ENCODE peak calls at places on chromosomes 1 and 21, in six cellular contexts. I is cardiac fibroblast, M is GM10248, R is WERI-Rb-1, T is endodermal cell, U is AG10803. Q is an unnamed sample.

GRCh38 chr1:182280521-182280920 is 111.1 kb downstream of the GLUL start:
- DNase-seq in M (no peak), T (no peak), I (no peak), U (no peak), R (peak; percentile 14), Q (no peak)

GRCh38 chr1:58815680-58816071 is 31.8 kb upstream of the JUN start:
- DNase-seq in I (no peak), U (no peak), R (no peak), M (peak; percentile 40), T (peak; percentile 66), Q (no peak)

GRCh38 chr21:41407541-41408460 is 18.2 kb upstream of the MX1 start:
- DNase-seq in I (no peak), R (no peak), T (peak; percentile 20), U (no peak), M (no peak), Q (no peak)

GRCh38 chr1:15684042-15684461 is at the start of gene PLEKHM2:
- DNase-seq in M (peak; percentile 86), T (peak; percentile 71), R (peak; percentile 19), I (peak; percentile 56), U (peak; percentile 53), Q (no peak)

GRCh38 chr1:63317007-63317813 is 5.2 kb upstream of the FOXD3 start:
- DNase-seq in U (peak; percentile 63), I (peak; percentile 69), M (peak; percentile 85), T (peak; percentile 98), R (peak; percentile 83), Q (no peak)

GRCh38 chr1:182426442-182427430 is 23.2 kb upstream of the RGSL1 start:
- DNase-seq in T (no peak), M (peak; percentile 62), I (no peak), R (no peak), U (no peak), Q (no peak)

GRCh38 chr1:204523605-204524215 is 7.5 kb downstream of the MDM4 start:
- DNase-seq in M (no peak), R (no peak), U (no peak), I (no peak), T (peak; percentile 71), Q (no peak)

GRCh38 chr1:68308034-68308433 is 75.7 kb upstream of the WLS start:
- DNase-seq in U (no peak), R (no peak), T (no peak), M (no peak), I (no peak), Q (no peak)

DNA sequence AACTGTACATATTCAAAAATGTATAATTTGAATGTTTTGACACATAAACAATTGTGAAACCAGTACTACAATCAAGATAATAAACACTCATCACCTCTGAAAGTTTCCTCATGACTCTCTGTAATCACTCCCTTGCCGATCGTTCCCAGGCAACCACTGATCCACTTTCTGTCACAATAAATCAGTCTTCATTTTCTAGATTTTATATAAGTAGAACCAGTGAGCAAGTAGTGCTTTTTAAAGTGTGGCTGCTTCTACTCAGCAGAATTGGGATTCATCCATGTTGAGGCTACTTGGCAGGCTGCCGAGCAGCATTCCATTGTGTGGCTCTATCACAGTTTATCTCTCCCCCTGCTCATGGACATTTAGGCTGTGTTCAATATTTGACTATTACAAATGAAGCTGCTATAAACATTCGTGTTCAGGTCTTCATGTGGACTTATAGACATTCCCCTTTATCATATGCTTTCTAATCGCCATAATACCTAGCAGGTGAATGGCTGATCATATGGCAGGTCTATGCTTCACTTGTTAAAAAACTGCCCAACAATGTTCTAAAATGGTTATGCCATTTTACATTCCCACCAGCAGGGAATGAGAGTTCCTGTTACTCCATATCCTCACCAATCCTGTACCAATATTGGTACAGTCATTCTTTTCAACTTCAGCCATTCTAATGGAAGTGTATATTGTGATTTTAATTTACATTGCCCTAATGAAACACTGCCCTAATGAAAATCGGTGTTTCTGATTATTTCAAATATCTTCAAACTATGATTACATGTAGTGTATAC is 20.5 kb downstream of the TEX38 start:
- DNase-seq in R (no peak), I (peak; percentile 45), U (peak; percentile 36), T (no peak), M (no peak), Q (no peak)
- TF ChIP-seq CTCF in R (no peak), I (peak; percentile 12), U (peak; percentile 26), T (peak; percentile 64), M (no peak), Q (peak; percentile 28)

GRCh38 chr1:21334214-21335087 is 44.2 kb upstream of the ECE1 start:
- DNase-seq in T (peak; percentile 94), M (peak; percentile 78), R (peak; percentile 56), I (peak; percentile 85), U (peak; percentile 96), Q (peak; percentile 66)

GRCh38 chr1:21335088-21335678 is 44.9 kb upstream of the ECE1 start:
- DNase-seq in U (no peak), R (no peak), I (no peak), T (no peak), M (no peak), Q (no peak)

GRCh38 chr1:21331752-21332480 is 41.7 kb upstream of the ECE1 start:
- DNase-seq in I (no peak), T (no peak), M (no peak), U (no peak), R (no peak), Q (no peak)

GRCh38 chr1:21332691-21333449 is 42.6 kb upstream of the ECE1 start:
- DNase-seq in M (no peak), I (no peak), R (no peak), T (no peak), U (no peak), Q (no peak)

GRCh38 chr1:21333824-21334213 is 43.6 kb upstream of the ECE1 start:
- DNase-seq in M (no peak), U (no peak), I (no peak), R (no peak), T (no peak), Q (no peak)
- TF ChIP-seq CTCF in M (no peak), U (no peak), I (no peak), R (no peak), T (no peak), Q (no peak)

DNA sequence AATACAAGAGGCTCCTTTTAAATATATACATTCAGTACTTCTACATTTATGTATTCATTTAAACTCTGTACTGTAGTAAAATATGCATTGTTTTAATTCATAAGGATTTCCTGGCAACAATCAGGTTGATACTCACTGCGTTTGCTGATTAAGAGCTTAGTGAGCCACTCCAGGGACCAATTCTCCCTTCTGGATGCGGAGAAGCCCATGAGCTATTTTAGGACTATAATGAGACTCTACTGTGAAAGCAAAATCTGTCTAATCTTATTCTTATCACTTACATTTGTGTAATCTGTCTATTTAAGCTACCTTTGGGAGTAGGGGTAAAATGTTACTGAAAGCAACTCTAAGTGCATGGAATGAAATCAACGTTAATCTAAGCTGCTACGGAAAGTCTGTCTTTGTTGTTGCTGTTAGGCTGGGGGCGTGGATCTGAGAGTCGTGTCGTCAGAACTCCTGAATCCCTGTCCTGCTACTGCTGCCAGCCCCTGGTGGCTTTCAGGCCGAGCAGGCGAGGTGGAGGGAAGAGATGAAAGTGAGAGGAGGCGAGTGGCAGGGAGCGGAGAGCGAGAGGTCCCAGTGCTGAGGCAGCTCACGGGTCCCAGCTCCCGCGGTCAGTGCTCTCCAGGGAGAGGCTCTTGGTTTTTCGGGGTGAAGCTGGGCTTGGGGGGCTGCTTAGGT is 53.7 kb downstream of the COQ8A start:
- DNase-seq in R (peak; percentile 56), I (no peak), T (no peak), U (no peak), M (no peak), Q (no peak)
- TF ChIP-seq CTCF in R (no peak), I (no peak), T (no peak), U (no peak), M (no peak), Q (no peak)

GRCh38 chr1:173431663-173432045 is 45.5 kb upstream of the PRDX6 start:
- DNase-seq in U (no peak), R (no peak), I (no peak), M (no peak), T (no peak), Q (no peak)

GRCh38 chr1:173432331-173432730 is 44.8 kb upstream of the PRDX6 start:
- DNase-seq in I (no peak), U (no peak), T (no peak), R (no peak), M (no peak), Q (no peak)

GRCh38 chr1:173430707-173431662 is 46.1 kb upstream of the PRDX6 start:
- DNase-seq in R (peak; percentile 95), I (peak; percentile 94), T (peak; percentile 98), U (peak; percentile 84), M (peak; percentile 59), Q (peak; percentile 27)

GRCh38 chr1:173427146-173428054 is 49.7 kb upstream of the PRDX6 start:
- DNase-seq in U (no peak), R (no peak), M (no peak), T (peak; percentile 11), I (no peak), Q (no peak)

GRCh38 chr1:173429517-173430477 is 47.3 kb upstream of the PRDX6 start:
- DNase-seq in I (peak; percentile 97), T (peak; percentile 87), R (peak; percentile 71), M (no peak), U (peak; percentile 93), Q (peak; percentile 80)
- TF ChIP-seq CTCF in I (peak; percentile 74), T (peak; percentile 80), R (peak; percentile 71), M (peak; percentile 79), U (peak; percentile 71), Q (peak; percentile 69)

GRCh38 chr1:203127672-203128611 is at the start of gene ADORA1:
- DNase-seq in R (peak; percentile 90), U (peak; percentile 53), I (peak; percentile 72), T (peak; percentile 93), M (no peak), Q (no peak)
- TF ChIP-seq CTCF in R (peak; percentile 51), U (peak; percentile 16), I (no peak), T (peak; percentile 69), M (no peak), Q (peak; percentile 32)

DNA sequence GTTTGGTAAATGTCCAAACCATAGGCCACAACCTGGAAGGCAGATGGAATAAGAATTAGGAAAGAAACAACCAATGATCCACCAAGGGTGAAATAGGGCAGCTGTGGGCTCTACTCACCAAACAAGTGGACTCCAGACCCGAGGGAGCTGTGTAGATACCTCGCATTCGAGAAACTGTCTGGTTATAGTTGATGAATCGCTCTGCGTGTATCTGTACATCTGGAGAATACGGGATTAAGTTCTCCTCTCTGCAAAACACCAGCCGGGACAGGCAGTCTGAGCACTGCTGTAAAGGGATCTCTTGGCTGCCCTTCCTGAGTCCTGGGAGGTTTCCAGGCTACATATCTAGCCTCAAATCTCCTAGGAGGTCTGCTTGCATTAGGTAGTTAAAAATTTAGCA is 9.4 kb upstream of the UBR4 start:
- DNase-seq in U (peak; percentile 39), I (no peak), R (no peak), M (no peak), T (no peak), Q (no peak)
- TF ChIP-seq CTCF in U (no peak), I (no peak), R (no peak), M (no peak), T (no peak), Q (no peak)

DNA sequence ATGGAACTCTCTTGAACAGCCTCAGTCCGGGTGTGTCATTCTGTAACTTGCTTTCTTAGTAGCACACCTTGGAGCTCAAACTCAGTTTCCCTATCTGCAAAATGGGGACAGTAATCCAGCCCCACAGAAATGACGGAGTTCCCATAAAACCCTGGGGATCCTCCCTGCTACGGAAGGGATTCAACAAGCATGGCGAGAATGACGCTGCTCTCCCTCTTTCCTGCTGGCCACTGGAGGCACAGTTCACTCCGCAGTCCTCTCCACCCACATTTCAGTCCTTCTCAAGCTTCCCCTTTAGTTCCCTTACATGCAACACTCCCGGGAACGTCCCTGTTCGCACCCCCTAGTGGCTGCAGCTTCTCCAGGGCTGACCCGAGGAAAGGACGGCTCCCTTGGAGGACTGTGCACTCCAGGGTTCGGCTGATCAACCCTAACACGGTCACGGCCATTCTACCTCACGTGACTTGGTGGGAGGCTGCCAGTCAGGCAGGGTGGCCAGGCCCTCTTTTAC is 20.6 kb downstream of the RUNX3 start:
- DNase-seq in M (no peak), T (peak; percentile 96), R (peak; percentile 38), U (peak; percentile 49), I (peak; percentile 87), Q (no peak)
- TF ChIP-seq CTCF in M (peak; percentile 5), T (peak; percentile 88), R (peak; percentile 38), U (peak; percentile 41), I (peak; percentile 79), Q (peak; percentile 54)

Q was measured in BJ.